ENCODE peak calls at places on chromosomes 2 and 18, in seven cellular contexts. A, I, P, Y, Z, W and B are unnamed samples.

GRCh38 chr18:63590368-63590767 is 3.2 kb downstream of the SERPINB13 start:
- DNase-seq in Y (no peak), I (no peak), W (no peak), A (no peak), P (no peak), Z (no peak), B (no peak)

GRCh38 chr18:59323931-59324622 is 5.6 kb upstream of the CPLX4 start:
- DNase-seq in Z (no peak), W (no peak), P (no peak), Y (no peak), I (no peak), A (no peak), B (no peak)

GRCh38 chr2:142834003-142834402 is 43.5 kb upstream of the KYNU start:
- DNase-seq in I (no peak), P (no peak), W (no peak), A (no peak), Z (no peak), Y (peak; percentile 52), B (no peak)

GRCh38 chr2:101718993-101719571 is 21.6 kb downstream of the MAP4K4 start:
- DNase-seq in W (no peak), A (no peak), Z (no peak), Y (no peak), P (no peak), I (no peak), B (no peak)

GRCh38 chr2:129242201-129242710 is 737.2 kb upstream of the RAB6C start:
- DNase-seq in W (no peak), A (no peak), P (no peak), I (no peak), Z (no peak), Y (no peak), B (no peak)

GRCh38 chr2:241692448-241692847 is 5.8 kb upstream of the DTYMK start:
- DNase-seq in A (no peak), I (no peak), Y (no peak), P (no peak), W (no peak), Z (no peak), B (no peak)

GRCh38 chr2:96195410-96196071 is 13.1 kb downstream of the STARD7 start:
- DNase-seq in W (no peak), Y (no peak), P (no peak), A (no peak), I (no peak), Z (no peak), B (no peak)

GRCh38 chr2:85253890-85254289 is 73.9 kb downstream of the TGOLN2 start:
- DNase-seq in P (no peak), I (no peak), A (no peak), Y (no peak), W (no peak), Z (no peak), B (no peak)

GRCh38 chr2:177711472-177712276 is 319.1 kb downstream of the AGPS start:
- DNase-seq in A (no peak), Y (no peak), P (no peak), W (no peak), I (no peak), Z (no peak), B (no peak)

GRCh38 chr2:234368861-234369261 is 128.0 kb downstream of the ARL4C start:
- DNase-seq in W (no peak), Z (no peak), A (no peak), Y (no peak), P (no peak), I (peak; percentile 92), B (no peak)

GRCh38 chr2:149595069-149595963 is 7.7 kb upstream of the MMADHC start:
- DNase-seq in I (no peak), W (no peak), Z (no peak), A (no peak), Y (peak; percentile 43), P (no peak), B (no peak)

GRCh38 chr2:195861821-195862220 is 204.8 kb downstream of the SLC39A10 start:
- DNase-seq in W (no peak), Z (no peak), I (no peak), A (no peak), Y (no peak), P (no peak), B (no peak)

GRCh38 chr2:2097549-2097948 is 233.5 kb downstream of the MYT1L start:
- DNase-seq in I (no peak), W (no peak), A (no peak), P (no peak), Z (no peak), Y (no peak), B (no peak)

GRCh38 chr2:226489765-226490164 is 309.9 kb downstream of the IRS1 start:
- DNase-seq in I (no peak), A (no peak), Y (no peak), Z (no peak), W (no peak), P (no peak), B (no peak)

GRCh38 chr2:240960309-240960962 is 38.0 kb upstream of the SNED1 start:
- DNase-seq in Y (peak; percentile 13), W (no peak), I (peak; percentile 68), P (no peak), Z (peak; percentile 65), A (peak; percentile 67), B (no peak)

GRCh38 chr2:148876589-148877402 is 1.8 kb downstream of the KIF5C start:
- DNase-seq in Y (no peak), Z (peak; percentile 27), P (no peak), W (no peak), I (no peak), A (peak; percentile 60), B (peak; percentile 15)

GRCh38 chr2:231386446-231386845 is 9.1 kb upstream of the B3GNT7 start:
- DNase-seq in A (no peak), P (no peak), Z (no peak), W (no peak), I (no peak), Y (no peak), B (no peak)

GRCh38 chr2:224369028-224369632 is 32.8 kb downstream of the FAM124B start:
- DNase-seq in Z (no peak), I (no peak), Y (no peak), W (peak; percentile 37), P (no peak), A (no peak), B (no peak)
- TF ChIP-seq POLR2A in Z (no peak), I (no peak), Y (no peak), W (no peak), P (no peak), A (no peak), B (no peak)

GRCh38 chr2:46066116-46066515 is 231.1 kb upstream of the EPAS1 start:
- DNase-seq in W (no peak), I (no peak), Y (no peak), P (no peak), Z (no peak), A (no peak), B (no peak)

GRCh38 chr2:46066591-46066990 is 230.6 kb upstream of the EPAS1 start:
- DNase-seq in Y (peak; percentile 47), Z (no peak), A (no peak), P (no peak), I (no peak), W (no peak), B (no peak)

GRCh38 chr2:46062637-46063412 is 234.4 kb upstream of the EPAS1 start:
- DNase-seq in A (peak; percentile 90), Z (peak; percentile 85), P (peak; percentile 77), Y (peak; percentile 91), I (peak; percentile 92), W (peak; percentile 54), B (peak; percentile 19)

GRCh38 chr2:46064396-46064795 is 232.8 kb upstream of the EPAS1 start:
- DNase-seq in P (no peak), Z (no peak), I (no peak), Y (no peak), W (no peak), A (no peak), B (no peak)

DNA sequence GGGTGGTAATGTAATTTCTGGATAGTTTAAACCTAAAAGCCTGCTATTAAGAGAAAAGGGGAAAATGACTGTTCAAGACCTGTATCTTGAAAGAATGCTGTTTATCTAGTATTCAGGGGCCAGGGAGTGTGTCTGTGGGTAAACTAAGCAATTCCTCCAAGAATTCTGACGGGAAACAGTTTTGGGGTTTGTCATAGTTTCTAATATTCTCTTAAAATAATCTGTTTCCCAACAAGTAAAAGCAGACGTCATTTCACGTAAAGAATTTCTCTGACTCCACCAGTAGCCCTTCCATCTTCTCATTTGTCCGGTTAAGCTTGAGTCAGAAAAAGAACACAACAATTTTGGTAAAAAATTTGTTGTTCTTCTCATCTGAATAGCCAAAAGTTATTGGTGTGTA is 232.1 kb upstream of the EPAS1 start:
- DNase-seq in Z (no peak), A (no peak), I (no peak), Y (no peak), P (no peak), W (no peak), B (no peak)
- TF ChIP-seq POLR2AphosphoS5 in Z (no peak), A (no peak), I (no peak), Y (no peak), P (no peak), W (no peak), B (no peak)

DNA sequence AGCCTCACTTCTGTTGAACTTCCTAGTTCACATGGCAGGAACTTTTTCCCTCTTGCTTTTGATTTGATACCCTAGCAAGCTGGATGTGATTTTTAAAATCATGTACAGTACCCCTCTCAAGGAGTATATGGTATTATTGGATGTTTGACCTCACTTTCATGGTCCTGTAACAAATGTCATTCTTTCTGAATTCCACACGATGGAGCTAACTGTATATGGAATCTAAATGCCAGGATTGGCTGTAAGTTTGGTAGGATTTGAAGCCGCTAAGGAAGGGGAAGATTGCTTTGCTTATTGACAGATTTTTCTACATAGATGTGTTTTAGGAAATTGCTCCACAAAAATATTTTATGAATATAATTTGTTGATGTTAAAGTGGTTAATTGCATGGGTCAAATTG is 18.3 kb downstream of the MAIP1 start:
- DNase-seq in I (no peak), P (no peak), Z (no peak), Y (peak; percentile 57), W (peak; percentile 29), A (no peak), B (no peak)
- TF ChIP-seq POLR2A in I (no peak), P (no peak), Z (no peak), Y (no peak), W (no peak), A (no peak), B (no peak)

DNA sequence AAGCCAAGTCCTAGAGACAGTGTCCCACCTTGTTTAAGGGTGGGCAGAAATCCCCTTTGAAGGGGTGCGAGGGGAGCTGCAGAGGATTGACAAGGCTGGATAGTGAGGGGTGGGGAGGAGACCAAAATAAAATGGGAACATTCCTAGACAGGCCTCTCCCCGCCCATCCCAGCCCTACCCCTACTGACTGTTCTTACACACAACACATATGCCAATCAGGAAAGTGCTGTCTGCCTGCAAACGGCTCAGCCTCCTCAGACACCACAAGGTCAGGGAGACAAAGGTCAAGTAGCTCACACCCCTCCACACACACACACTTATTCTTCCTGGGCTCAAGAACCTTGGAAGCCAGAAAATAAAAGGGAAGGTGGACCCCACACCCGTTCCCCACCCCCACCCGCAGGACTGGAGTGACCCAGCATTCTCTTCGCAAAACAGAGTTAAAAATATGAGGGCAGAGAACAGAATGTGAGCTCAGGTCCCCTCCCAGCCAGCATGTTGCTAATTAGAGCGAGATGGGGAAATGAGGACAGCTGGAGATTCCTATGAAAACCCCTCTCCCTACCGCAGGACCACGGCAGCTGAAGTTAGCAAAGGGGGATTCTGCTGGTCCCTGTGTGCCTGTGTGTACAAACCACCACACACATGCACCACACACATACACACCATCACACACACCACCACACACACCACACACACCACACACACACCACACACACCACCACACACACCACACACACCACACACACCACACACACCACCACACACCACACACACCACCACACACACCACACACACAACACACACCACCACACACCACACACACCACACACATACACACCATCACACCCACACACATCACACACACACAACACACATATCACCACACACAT is 197.8 kb downstream of the TNS1 start:
- DNase-seq in Z (no peak), P (no peak), A (no peak), Y (no peak), W (no peak), I (peak; percentile 62), B (no peak)
- TF ChIP-seq POLR2AphosphoS5 in Z (no peak), P (no peak), A (no peak), Y (no peak), W (no peak), I (no peak), B (no peak)